ENCODE peak calls at places on chromosomes 11 and 22, in ten cellular contexts. T is keratinocyte, F is astrocyte, V is neural progenitor cell, P is PC-3, I is endothelial cell of umbilical vein, R is HCT116, S is GM23338, H is DND-41, C is fibroblast of lung. A is an unnamed sample.
A peak's percentile ranks its signal among the peaks of the same experiment; 100 is the strongest.

GRCh38 chr11:25741886-25742285 is 590.0 kb upstream of the ANO3 start:
- DNase-seq in T (no peak), F (no peak), V (no peak), P (no peak), I (no peak), R (no peak), S (no peak), H (no peak), C (no peak), A (no peak)

GRCh38 chr22:46501701-46502100 is 35.7 kb downstream of the CELSR1 start:
- DNase-seq in T (no peak), F (peak; percentile 83), V (no peak), P (peak; percentile 75), I (peak; percentile 77), R (no peak), S (no peak), H (no peak), C (peak; percentile 9), A (peak; percentile 56)

GRCh38 chr11:65479184-65480145 is 19.4 kb upstream of the MALAT1 start:
- DNase-seq in T (no peak), F (peak; percentile 89), V (peak; percentile 74), P (no peak), I (peak; percentile 74), R (no peak), S (peak; percentile 83), H (no peak), C (peak; percentile 93), A (peak; percentile 42)

GRCh38 chr11:61972796-61973602 is 5.6 kb upstream of the FTH1 start:
- DNase-seq in T (no peak), F (no peak), V (no peak), P (peak; percentile 96), I (peak; percentile 76), R (no peak), S (no peak), H (no peak), C (peak; percentile 93), A (no peak)

GRCh38 chr11:73578786-73579185 is 19.1 kb downstream of the FAM168A start:
- DNase-seq in T (no peak), F (no peak), V (no peak), P (no peak), I (no peak), R (no peak), S (no peak), H (peak; percentile 17), C (no peak), A (no peak)

GRCh38 chr11:64178203-64178602 is 7.8 kb upstream of the STIP1 start:
- DNase-seq in T (no peak), F (no peak), V (no peak), P (no peak), I (no peak), R (no peak), S (no peak), H (no peak), C (no peak), A (no peak)

GRCh38 chr22:37420656-37421467 is 6.4 kb downstream of the ELFN2 start:
- DNase-seq in T (no peak), F (peak; percentile 32), V (no peak), P (no peak), I (peak; percentile 26), R (no peak), S (peak; percentile 40), H (no peak), C (no peak), A (no peak)

GRCh38 chr11:68020575-68020974 is 9.9 kb upstream of the NDUFS8 start:
- DNase-seq in T (no peak), F (no peak), V (peak; percentile 69), P (peak; percentile 65), I (peak; percentile 28), R (no peak), S (peak; percentile 81), H (no peak), C (peak; percentile 34), A (no peak)

GRCh38 chr11:42462558-42463310 is 849.1 kb upstream of the API5 start:
- DNase-seq in T (peak; percentile 42), F (peak; percentile 90), V (no peak), P (peak; percentile 25), I (peak; percentile 18), R (no peak), S (no peak), H (no peak), C (no peak), A (no peak)

GRCh38 chr11:27646051-27646818 is 54.0 kb downstream of the BDNF start:
- DNase-seq in T (no peak), F (no peak), V (no peak), P (no peak), I (no peak), R (no peak), S (no peak), H (no peak), C (no peak), A (no peak)

GRCh38 chr11:61052182-61052972 is 49.9 kb upstream of the CD5 start:
- DNase-seq in T (no peak), F (no peak), V (no peak), P (no peak), I (no peak), R (no peak), S (no peak), H (no peak), C (no peak), A (no peak)

GRCh38 chr11:114088836-114089235 is 29.3 kb downstream of the ZBTB16 start:
- DNase-seq in T (no peak), F (no peak), V (no peak), P (no peak), I (no peak), R (no peak), S (no peak), H (no peak), C (no peak), A (no peak)
- H3K4me1 ChIP-seq in T (no peaks in the 10 kb centered on the region), F (no peaks in the 10 kb centered on the region), V (peaks cover 82% of the 10 kb centered on the region), P (no peaks in the 10 kb centered on the region), I (peaks cover 29% of the 10 kb centered on the region), R (no peaks in the 10 kb centered on the region), S (no peaks in the 10 kb centered on the region), H (no peaks in the 10 kb centered on the region), C (no peaks in the 10 kb centered on the region), A (peaks cover 8% of the 10 kb centered on the region)

DNA sequence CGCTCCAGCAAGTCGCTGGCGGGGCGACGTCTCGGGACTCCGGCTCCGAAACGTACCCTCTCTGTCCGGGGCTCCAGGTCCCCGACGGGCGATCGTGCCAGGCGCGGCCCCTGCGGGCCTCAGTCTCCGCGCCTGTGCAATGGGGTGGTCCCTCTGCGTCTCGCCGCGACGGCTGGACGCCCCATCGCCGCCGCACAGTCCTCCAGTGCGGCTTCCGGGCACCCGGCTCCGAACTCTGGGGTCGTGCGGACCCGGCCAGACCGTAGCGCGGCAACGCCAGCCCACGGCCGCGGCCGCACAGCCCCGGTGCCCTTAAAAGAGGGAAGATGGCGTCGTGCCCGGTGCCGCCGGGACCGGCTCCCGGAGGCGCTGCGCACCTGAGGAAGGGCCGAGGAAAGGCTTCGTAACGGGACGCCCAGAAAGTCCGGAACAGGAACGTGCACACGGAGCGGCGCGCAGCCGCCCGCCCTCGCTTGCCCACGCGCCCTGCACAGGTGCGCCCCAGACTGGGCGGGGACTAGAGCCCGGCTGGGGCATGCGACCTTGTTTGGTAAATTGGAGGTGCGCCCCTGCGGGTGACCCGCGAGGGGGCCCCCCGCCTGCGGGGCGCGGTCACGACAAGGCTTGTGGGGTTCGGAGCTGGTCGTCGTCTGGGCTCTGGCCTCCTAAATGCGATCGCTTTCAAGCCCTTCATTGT is 525 bp downstream of the BIK start:
- DNase-seq in T (no peak), F (no peak), V (peak; percentile 58), P (peak; percentile 35), I (no peak), R (no peak), S (peak; percentile 64), H (no peak), C (no peak), A (no peak)
- TF ChIP-seq EZH2 in T (no peak), F (peak; percentile 94), V (peak; percentile 84), P (no peak), I (peak; percentile 68), R (no peak), S (no peak), H (peak; percentile 95), C (peak; percentile 93), A (no peak)

DNA sequence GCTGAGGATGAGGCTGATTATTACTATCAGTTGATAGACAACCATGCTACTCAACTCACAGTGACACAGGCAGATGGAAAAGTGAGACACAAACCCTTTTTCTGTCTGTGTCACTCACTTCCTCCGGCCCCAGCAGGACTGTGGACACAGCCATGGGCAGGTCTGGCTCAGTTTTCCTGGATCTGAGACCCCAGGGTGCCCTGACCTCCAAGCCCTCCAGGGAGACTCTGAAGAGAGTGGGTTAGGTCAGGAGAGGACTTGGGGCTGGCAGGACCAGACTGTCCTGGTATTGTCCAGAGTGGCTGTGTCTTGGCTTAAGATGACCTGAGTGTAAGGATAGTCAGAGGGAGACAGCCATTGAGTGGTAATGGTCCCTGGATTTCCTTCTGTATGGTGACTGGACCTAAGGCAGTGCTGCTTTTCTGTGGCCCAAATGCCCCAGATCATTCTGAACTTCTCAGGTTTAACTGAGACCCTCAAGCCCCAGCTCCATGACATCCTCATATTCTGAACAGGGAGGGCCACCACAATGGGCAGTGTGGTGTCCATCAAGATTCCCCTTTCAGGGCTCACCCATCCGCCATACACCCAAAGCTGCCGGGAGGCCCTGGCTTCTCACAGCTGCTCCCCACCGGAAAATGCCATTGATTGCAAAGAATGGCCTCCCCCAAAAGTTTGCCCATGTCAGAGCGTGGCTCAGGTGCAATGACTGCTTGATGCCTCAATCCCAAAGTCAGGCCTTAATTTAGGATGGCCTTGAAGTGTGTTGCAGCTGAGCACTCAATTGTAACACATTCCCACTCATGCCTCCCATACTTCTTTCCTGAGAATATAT is 36.2 kb upstream of the PRAME start:
- DNase-seq in T (no peak), F (no peak), V (no peak), P (no peak), I (no peak), R (no peak), S (no peak), H (no peak), C (no peak), A (no peak)
- H3K4me3 ChIP-seq in T (no peak overlapping the region), F (no peak overlapping the region), V (no peak overlapping the region), P (no peak overlapping the region), I (no peak overlapping the region), R (no peak overlapping the region), S (no peak overlapping the region), H (no peak overlapping the region), C (no peak overlapping the region), A (no peak overlapping the region)

GRCh38 chr22:30233582-30233981 is 13.0 kb downstream of the LIF start:
- DNase-seq in T (no peak), F (no peak), V (no peak), P (no peak), I (no peak), R (no peak), S (no peak), H (no peak), C (no peak), A (no peak)
- H3K4me1 ChIP-seq in T (peaks cover 7% of the 10 kb centered on the region), F (peaks cover 60% of the 10 kb centered on the region), V (peaks cover 10% of the 10 kb centered on the region), P (peaks cover 38% of the 10 kb centered on the region), I (no peaks in the 10 kb centered on the region), R (peaks cover 33% of the 10 kb centered on the region), S (peaks cover 40% of the 10 kb centered on the region), H (peaks cover 8% of the 10 kb centered on the region), C (peaks cover 19% of the 10 kb centered on the region), A (no peaks in the 10 kb centered on the region)

DNA sequence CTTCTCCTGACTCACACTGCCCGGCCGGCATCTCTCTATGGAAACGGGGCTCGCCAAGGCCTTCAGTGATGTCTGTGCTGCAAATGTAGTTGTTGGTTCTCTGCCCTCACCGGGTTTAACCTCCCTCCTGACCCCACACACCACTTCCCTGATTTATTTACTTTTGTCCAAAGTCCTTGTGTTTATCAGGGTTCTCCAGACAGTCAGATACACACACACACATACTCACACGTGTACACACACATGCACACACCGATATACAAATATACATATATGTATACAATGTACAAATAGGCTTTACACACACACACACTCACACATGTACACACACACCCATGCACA is 647.0 kb downstream of the BRD1 start:
- DNase-seq in T (no peak), F (no peak), V (no peak), P (no peak), I (no peak), R (no peak), S (no peak), H (no peak), C (no peak), A (no peak)
- TF ChIP-seq EZH2 in T (no peak), F (no peak), V (no peak), P (no peak), I (no peak), R (no peak), S (no peak), H (no peak), C (no peak), A (no peak)